ENCODE peak calls at places on chromosomes 12 and 14, in five cellular contexts. W is activated naive CD4-positive, alpha-beta T cell; N is GM12891; I is glutamatergic neuron; A is GM10248. Q is an unnamed sample.

GRCh38 chr14:89108608-89109007 is 284.2 kb downstream of the TTC8 start:
- DNase-seq in I (no peak), N (no peak), W (no peak), A (no peak), Q (no peak)

GRCh38 chr12:109291531-109292341 is 17.3 kb downstream of the FOXN4 start:
- DNase-seq in I (peak; percentile 71), W (no peak), N (no peak), A (no peak), Q (no peak)

GRCh38 chr14:92686763-92687427 is 61.5 kb downstream of the LGMN start:
- DNase-seq in I (peak; percentile 95), W (peak; percentile 70), A (peak; percentile 89), N (peak; percentile 84), Q (peak; percentile 67)

GRCh38 chr14:31964979-31965734 is 111.9 kb upstream of the ARHGAP5 start:
- DNase-seq in N (no peak), I (no peak), W (no peak), A (no peak), Q (no peak)

GRCh38 chr12:33439587-33440011 is at the start of gene SYT10:
- DNase-seq in N (no peak), A (peak; percentile 10), I (peak; percentile 63), W (no peak), Q (no peak)

GRCh38 chr12:86601550-86602308 is 345.5 kb upstream of the MGAT4C start:
- DNase-seq in W (no peak), N (no peak), I (no peak), A (no peak), Q (no peak)

GRCh38 chr12:89250648-89251047 is 101.7 kb downstream of the DUSP6 start:
- DNase-seq in I (no peak), A (no peak), N (no peak), W (no peak), Q (no peak)

GRCh38 chr12:63319386-63319785 is 168.4 kb upstream of the AVPR1A start:
- DNase-seq in I (no peak), W (no peak), A (no peak), N (no peak), Q (no peak)

GRCh38 chr14:70567791-70568190 is 32.7 kb downstream of the MED6 start:
- DNase-seq in N (no peak), A (peak; percentile 35), W (no peak), I (peak; percentile 35), Q (no peak)

GRCh38 chr12:96386794-96387193 is 13.4 kb downstream of the CDK17 start:
- DNase-seq in N (no peak), A (no peak), W (no peak), I (no peak), Q (no peak)

GRCh38 chr14:26204362-26204953 is 393.4 kb downstream of the NOVA1 start:
- DNase-seq in W (no peak), N (no peak), I (no peak), A (no peak), Q (no peak)

GRCh38 chr12:24599737-24600136 is 349.2 kb downstream of the BCAT1 start:
- DNase-seq in N (no peak), I (no peak), W (no peak), A (no peak), Q (no peak)

GRCh38 chr12:95762123-95762785 is 28.3 kb downstream of the NTN4 start:
- DNase-seq in N (no peak), A (no peak), I (no peak), W (no peak), Q (no peak)

GRCh38 chr14:89957791-89958190 is 2.1 kb downstream of the TDP1 start:
- DNase-seq in N (no peak), W (no peak), A (no peak), I (no peak), Q (no peak)

GRCh38 chr14:22556021-22556989 is 32.7 kb downstream of the DAD1 start:
- DNase-seq in A (peak; percentile 88), I (no peak), W (peak; percentile 90), N (peak; percentile 67), Q (peak; percentile 40)

GRCh38 chr14:40368314-40368713 is 936.1 kb upstream of the FBXO33 start:
- DNase-seq in A (no peak), W (no peak), N (no peak), I (no peak), Q (no peak)

GRCh38 chr12:8823565-8824300 is 1.3 kb downstream of the A2ML1 start:
- DNase-seq in W (no peak), I (peak; percentile 44), A (no peak), N (no peak), Q (no peak)

GRCh38 chr12:50786498-50787231 is 22.8 kb downstream of the ATF1 start:
- DNase-seq in N (no peak), W (no peak), I (no peak), A (no peak), Q (no peak)

GRCh38 chr12:50061172-50061571 is 3.8 kb downstream of the ASIC1 start:
- DNase-seq in I (no peak), W (no peak), N (no peak), A (no peak), Q (no peak)

GRCh38 chr14:105711841-105712460 is 185.6 kb downstream of the TMEM121 start:
- DNase-seq in W (no peak), A (no peak), N (no peak), I (no peak), Q (no peak)

GRCh38 chr14:61750708-61751474 is 11.3 kb upstream of the SNAPC1 start:
- DNase-seq in W (peak; percentile 40), I (peak; percentile 67), N (peak; percentile 54), A (peak; percentile 89), Q (peak; percentile 73)

GRCh38 chr12:66144796-66145754 is 14.5 kb upstream of the LLPH start:
- DNase-seq in A (no peak), N (no peak), W (no peak), I (no peak), Q (peak; percentile 79)

GRCh38 chr14:91046488-91047072 is 13.9 kb downstream of the RPS6KA5 start:
- DNase-seq in N (no peak), I (no peak), W (no peak), A (no peak), Q (no peak)

GRCh38 chr12:52181757-52182156 is 10.1 kb downstream of the KRT80 start:
- DNase-seq in A (no peak), N (no peak), W (no peak), I (peak; percentile 9), Q (no peak)

GRCh38 chr14:38201137-38201828 is 6.4 kb upstream of the SSTR1 start:
- DNase-seq in A (no peak), N (no peak), W (no peak), I (no peak), Q (no peak)

GRCh38 chr12:47750229-47750798 is 8.4 kb downstream of the RAPGEF3 start:
- DNase-seq in W (no peak), A (no peak), I (no peak), N (no peak), Q (no peak)

GRCh38 chr14:97642631-97643030 is 845.4 kb downstream of the VRK1 start:
- DNase-seq in A (no peak), W (no peak), N (no peak), I (no peak), Q (no peak)

GRCh38 chr14:44463386-44464004 is 43.6 kb downstream of the FSCB start:
- DNase-seq in I (no peak), N (no peak), A (no peak), W (no peak), Q (no peak)

GRCh38 chr12:109532721-109533486 is 40.4 kb downstream of the MMAB start:
- DNase-seq in A (no peak), I (peak; percentile 24), W (no peak), N (no peak), Q (no peak)

GRCh38 chr12:121536929-121537813 is 43.7 kb downstream of the KDM2B start:
- DNase-seq in A (peak; percentile 94), I (peak; percentile 57), N (peak; percentile 77), W (no peak), Q (peak; percentile 66)

GRCh38 chr12:68481181-68481941 is 129.3 kb upstream of the RAP1B start:
- DNase-seq in I (no peak), W (no peak), A (peak; percentile 22), N (no peak), Q (no peak)

GRCh38 chr12:40921563-40922163 is 229.4 kb downstream of the CNTN1 start:
- DNase-seq in W (no peak), I (no peak), N (no peak), A (no peak), Q (no peak)

GRCh38 chr14:79587194-79587593 is 624.1 kb downstream of the DIO2 start:
- DNase-seq in N (no peak), I (no peak), A (no peak), W (no peak), Q (no peak)

GRCh38 chr14:61752626-61753025 is 9.6 kb upstream of the SNAPC1 start:
- DNase-seq in N (no peak), W (no peak), A (peak; percentile 50), I (no peak), Q (no peak)

GRCh38 chr12:89671469-89671868 is 37.2 kb downstream of the ATP2B1 start:
- DNase-seq in A (no peak), I (no peak), W (no peak), N (no peak), Q (no peak)

Q was measured in tibial nerve.